ENCODE peak calls at places on chromosome 10, in four cellular contexts. X, Y, V and M are unnamed samples.

GRCh38 chr10:121307411-121307980 is 290.7 kb downstream of the FGFR2 start:
- DNase-seq in X (no peak), Y (no peak), V (no peak), M (no peak)

GRCh38 chr10:112227331-112227961 is 43.9 kb upstream of the GPAM start:
- DNase-seq in X (no peak), Y (no peak), V (no peak), M (no peak)

GRCh38 chr10:45421231-45422097 is 47.4 kb downstream of the ALOX5 start:
- DNase-seq in X (no peak), Y (no peak), V (peak), M (no peak)

GRCh38 chr10:17387861-17388503 is 66.4 kb downstream of the ST8SIA6 start:
- DNase-seq in X (no peak), Y (no peak), V (no peak), M (no peak)

GRCh38 chr10:79246606-79247275 is 100.5 kb upstream of the PPIF start:
- DNase-seq in X (peak), Y (no peak), V (no peak), M (no peak)

GRCh38 chr10:114726820-114727271 is 68.8 kb upstream of the ABLIM1 start:
- DNase-seq in X (no peak), Y (no peak), V (no peak), M (no peak)

GRCh38 chr10:17004801-17005380 is 124.7 kb downstream of the CUBN start:
- DNase-seq in X (no peak), Y (no peak), V (no peak), M (no peak)

GRCh38 chr10:84256510-84257342 is 11.9 kb downstream of the RGR start:
- DNase-seq in X (peak), Y (peak), V (no peak), M (peak)

GRCh38 chr10:131650169-131650705 is 250.6 kb upstream of the PPP2R2D start:
- DNase-seq in X (no peak), Y (no peak), V (no peak), M (no peak)

GRCh38 chr10:36880898-36881297 is 244.5 kb upstream of the ANKRD30A start:
- DNase-seq in X (no peak), Y (peak), V (no peak), M (no peak)